ENCODE peak calls at places on chromosome 16, in six cellular contexts. G is cardiac muscle cell, I is iris pigment epithelial cell, K is lung, O is head of caudate nucleus, W is HL-60. Q is an unnamed sample.

GRCh38 chr16:55443434-55443833 is 35.6 kb upstream of the MMP2 start:
- DNase-seq in G (no peak), I (no peak), K (no peak), O (no peak), W (no peak), Q (no peak)

GRCh38 chr16:53960954-53961616 is 257.1 kb downstream of the FTO start:
- DNase-seq in G (no peak), I (no peak), K (no peak), O (no peak), W (no peak), Q (peak; percentile 28)

GRCh38 chr16:80968386-80969113 is 38.1 kb downstream of the CMC2 start:
- DNase-seq in G (no peak), I (peak; percentile 75), K (no peak), O (no peak), W (no peak), Q (peak; percentile 50)

GRCh38 chr16:27822529-27823437 is 240.7 kb downstream of the GSG1L start:
- DNase-seq in G (no peak), I (no peak), K (no peak), O (no peak), W (no peak), Q (no peak)

GRCh38 chr16:26889751-26890150 is 177.0 kb upstream of the C16orf82 start:
- DNase-seq in G (no peak), I (no peak), K (no peak), O (no peak), W (no peak), Q (no peak)

GRCh38 chr16:54928016-54928356 is 2.7 kb upstream of the IRX5 start:
- DNase-seq in G (peak; percentile 21), I (peak; percentile 44), K (no peak), O (no peak), W (peak; percentile 20), Q (peak; percentile 45)

GRCh38 chr16:80263848-80264694 is 276.7 kb upstream of the DYNLRB2 start:
- DNase-seq in G (no peak), I (no peak), K (no peak), O (no peak), W (no peak), Q (no peak)

GRCh38 chr16:16045879-16046278 is 96.5 kb downstream of the ABCC1 start:
- DNase-seq in G (no peak), I (no peak), K (no peak), O (no peak), W (no peak), Q (no peak)

GRCh38 chr16:53781023-53781605 is 77.2 kb downstream of the FTO start:
- DNase-seq in G (no peak), I (peak; percentile 71), K (no peak), O (no peak), W (no peak), Q (no peak)

GRCh38 chr16:12089492-12090161 is 113.1 kb downstream of the SNX29 start:
- DNase-seq in G (peak; percentile 74), I (peak; percentile 83), K (no peak), O (peak; percentile 17), W (peak; percentile 51), Q (peak; percentile 56)

GRCh38 chr16:31005350-31006085 is 4.9 kb downstream of the STX1B start:
- DNase-seq in G (no peak), I (peak; percentile 64), K (no peak), O (no peak), W (no peak), Q (no peak)

GRCh38 chr16:21645261-21645721 is 7.1 kb downstream of the IGSF6 start:
- DNase-seq in G (peak; percentile 48), I (peak; percentile 61), K (no peak), O (no peak), W (no peak), Q (no peak)

GRCh38 chr16:64791756-64792155 is 330.1 kb downstream of the CDH11 start:
- DNase-seq in G (peak; percentile 1), I (peak; percentile 27), K (no peak), O (no peak), W (no peak), Q (no peak)

GRCh38 chr16:67411339-67411738 is 4.9 kb downstream of the ZDHHC1 start:
- DNase-seq in G (no peak), I (no peak), K (no peak), O (no peak), W (no peak), Q (no peak)

GRCh38 chr16:12027091-12027490 is 50.6 kb downstream of the SNX29 start:
- DNase-seq in G (no peak), I (no peak), K (no peak), O (no peak), W (no peak), Q (peak; percentile 4)

GRCh38 chr16:75261590-75262078 is 10.2 kb upstream of the BCAR1 start:
- DNase-seq in G (no peak), I (no peak), K (no peak), O (no peak), W (no peak), Q (no peak)

GRCh38 chr16:84260766-84261165 is 21.0 kb upstream of the KCNG4 start:
- DNase-seq in G (no peak), I (no peak), K (no peak), O (no peak), W (no peak), Q (no peak)

GRCh38 chr16:56603589-56603988 is 4.8 kb upstream of the MT2A start:
- DNase-seq in G (peak; percentile 36), I (peak; percentile 32), K (no peak), O (peak; percentile 59), W (no peak), Q (peak; percentile 49)

GRCh38 chr16:67661101-67661661 is 421 bp downstream of the PARD6A start:
- DNase-seq in G (peak; percentile 42), I (peak; percentile 61), K (no peak), O (no peak), W (no peak), Q (peak; percentile 80)

GRCh38 chr16:878071-878784 is 77.7 kb upstream of the GNG13 start:
- DNase-seq in G (no peak), I (no peak), K (no peak), O (no peak), W (no peak), Q (peak; percentile 51)

GRCh38 chr16:64892843-64893242 is 229.0 kb downstream of the CDH11 start:
- DNase-seq in G (peak; percentile 56), I (peak; percentile 89), K (no peak), O (no peak), W (no peak), Q (peak; percentile 89)

GRCh38 chr16:30585022-30585399 is 486 bp downstream of the ZNF785 start:
- DNase-seq in G (no peak), I (no peak), K (no peak), O (peak; percentile 16), W (no peak), Q (no peak)

GRCh38 chr16:57591086-57591869 is 37.2 kb upstream of the ADGRG1 start:
- DNase-seq in G (peak; percentile 76), I (peak; percentile 88), K (peak; percentile 73), O (peak; percentile 66), W (no peak), Q (peak; percentile 88)

GRCh38 chr16:81473066-81473488 is 28.5 kb downstream of the CMIP start:
- DNase-seq in G (no peak), I (no peak), K (no peak), O (no peak), W (no peak), Q (no peak)

GRCh38 chr16:87284183-87284582 is 33.0 kb downstream of the C16orf95 start:
- DNase-seq in G (no peak), I (no peak), K (no peak), O (no peak), W (no peak), Q (no peak)

Q was measured in astrocyte of the hippocampus.